ENCODE peak calls at places on chromosomes 11 and 22, in four cellular contexts. M is transverse colon, B is WERI-Rb-1, E is Caco-2. O is an unnamed sample.

GRCh38 chr11:114304969-114305368 is 8.8 kb downstream of the NNMT start:
- DNase-seq in M (no peak), B (no peak), E (no peak), O (no peak)

GRCh38 chr11:2178906-2179494 is 7.4 kb upstream of the TH start:
- DNase-seq in M (no peak), B (no peak), E (peak; percentile 79), O (peak; percentile 29)

GRCh38 chr11:88680806-88681205 is 343.3 kb upstream of the CTSC start:
- DNase-seq in M (no peak), B (no peak), E (no peak), O (no peak)

GRCh38 chr11:69700278-69701140 is 3.3 kb downstream of the FGF19 start:
- DNase-seq in M (no peak), B (peak; percentile 89), E (peak; percentile 72), O (peak; percentile 11)

GRCh38 chr11:61173456-61173855 is 12.2 kb upstream of the VPS37C start:
- DNase-seq in M (no peak), B (peak; percentile 35), E (peak; percentile 43), O (no peak)

GRCh38 chr11:101441747-101442146 is 142.1 kb downstream of the TRPC6 start:
- DNase-seq in M (no peak), B (no peak), E (no peak), O (no peak)

GRCh38 chr11:103035656-103036434 is 56.1 kb downstream of the DCUN1D5 start:
- DNase-seq in M (no peak), B (peak; percentile 36), E (peak; percentile 52), O (peak; percentile 64)

GRCh38 chr11:86803641-86804040 is 3.3 kb downstream of the PRSS23 start:
- DNase-seq in M (no peak), B (no peak), E (no peak), O (no peak)

DNA sequence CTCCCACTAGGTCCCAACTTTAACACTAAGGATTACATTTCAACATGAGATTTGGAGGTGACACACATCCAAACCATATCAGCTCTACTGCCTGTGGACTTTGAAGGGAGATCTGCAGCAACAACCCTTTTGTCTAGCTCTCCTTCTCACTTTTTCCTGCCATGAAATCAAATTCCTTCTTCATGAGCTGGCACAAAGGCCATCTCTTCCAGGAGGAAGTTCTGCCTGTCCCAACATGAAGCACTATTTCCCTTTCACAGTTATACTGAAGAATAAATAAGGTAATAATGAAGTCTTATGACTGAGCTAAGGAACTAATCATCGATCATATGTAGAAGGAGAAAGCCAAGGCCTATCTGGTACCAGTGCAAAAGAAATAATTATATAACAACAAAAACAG is 253.5 kb upstream of the TENM4 start:
- DNase-seq in M (no peak), B (no peak), E (no peak), O (no peak)
- H3K4me3 ChIP-seq in M (no peak overlapping the region), B (no peak overlapping the region), E (no peak overlapping the region), O (no peak overlapping the region)

DNA sequence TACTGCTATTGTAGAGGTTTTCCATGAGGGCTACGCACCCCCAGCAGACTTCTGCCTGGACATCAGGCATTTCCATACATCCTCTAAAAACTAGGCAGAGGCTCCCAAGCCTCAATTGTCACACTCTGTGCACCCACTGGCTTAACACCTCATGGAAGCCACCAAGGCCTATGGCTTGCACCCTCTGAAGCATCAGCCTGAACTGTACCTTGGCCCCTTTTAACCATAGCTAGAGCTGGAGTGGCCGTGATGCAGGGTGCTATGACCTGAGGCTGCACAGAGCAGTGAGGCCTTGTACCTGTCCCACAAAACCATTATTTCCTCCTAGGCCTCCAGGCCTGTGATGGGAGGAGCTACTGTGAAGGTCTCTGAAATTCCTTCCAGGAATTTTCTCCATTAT is 33.9 kb downstream of the AAMDC start:
- DNase-seq in M (no peak), B (no peak), E (no peak), O (no peak)
- H3K4me3 ChIP-seq in M (no peak overlapping the region), B (no peak overlapping the region), E (no peak overlapping the region), O (no peak overlapping the region)

GRCh38 chr22:50313600-50313999 is 6.2 kb upstream of the PLXNB2 start:
- DNase-seq in M (no peak), B (no peak), E (no peak), O (no peak)
- H3K4me3 ChIP-seq in M (no peak overlapping the region), B (no peak overlapping the region), E (no peak overlapping the region), O (no peak overlapping the region)

GRCh38 chr11:35144103-35144741 is 5.3 kb downstream of the CD44 start:
- DNase-seq in M (peak; percentile 64), B (no peak), E (no peak), O (peak; percentile 52)

GRCh38 chr11:35146711-35147110 is 7.7 kb downstream of the CD44 start:
- DNase-seq in M (no peak), B (no peak), E (no peak), O (no peak)

GRCh38 chr11:35146074-35146521 is 7.1 kb downstream of the CD44 start:
- DNase-seq in M (peak; percentile 50), B (no peak), E (no peak), O (no peak)

GRCh38 chr11:35144811-35145210 is 5.8 kb downstream of the CD44 start:
- DNase-seq in M (no peak), B (no peak), E (no peak), O (no peak)

GRCh38 chr11:35145249-35145648 is 6.3 kb downstream of the CD44 start:
- DNase-seq in M (peak; percentile 70), B (no peak), E (no peak), O (no peak)
- H3K4me3 ChIP-seq in M (no peak overlapping the region), B (no peak overlapping the region), E (no peak overlapping the region), O (peak overlapping the region; percentile 96)

GRCh38 chr11:23674866-23675265 is 814.6 kb upstream of the CCDC179 start:
- DNase-seq in M (no peak), B (no peak), E (no peak), O (no peak)
- H3K4me3 ChIP-seq in M (no peak overlapping the region), B (no peak overlapping the region), E (no peak overlapping the region), O (no peak overlapping the region)

GRCh38 chr22:17919276-17920144 is 104.9 kb downstream of the MICAL3 start:
- DNase-seq in M (no peak), B (peak; percentile 31), E (no peak), O (no peak)
- H3K4me3 ChIP-seq in M (no peak overlapping the region), B (no peak overlapping the region), E (peak overlapping the region; percentile 19), O (no peak overlapping the region)